ENCODE peak calls at places on chromosomes 11 and 22, in four cellular contexts. One of them, this sample, is unnamed.

GRCh38 chr22:21445437-21446127 is 21.6 kb upstream of the TMEM191C start:
- DNase-seq in astrocyte: no peak
- DNase-seq in IMR-90: no peak
- DNase-seq in Peyer's patch: no peak
- DNase-seq in this sample: no peak

GRCh38 chr11:83813296-83813695 is 527.1 kb upstream of the CCDC90B start:
- DNase-seq in astrocyte: no peak
- DNase-seq in IMR-90: peak; percentile 4
- DNase-seq in Peyer's patch: no peak
- DNase-seq in this sample: no peak

GRCh38 chr22:36021649-36022048 is 7.0 kb downstream of the RBFOX2 start:
- DNase-seq in astrocyte: no peak
- DNase-seq in IMR-90: no peak
- DNase-seq in Peyer's patch: no peak
- DNase-seq in this sample: no peak

GRCh38 chr11:111765984-111766833 is at the start of gene PPP2R1B:
- DNase-seq in astrocyte: peak; percentile 52
- DNase-seq in IMR-90: peak; percentile 44
- DNase-seq in Peyer's patch: peak; percentile 94
- DNase-seq in this sample: peak; percentile 38

GRCh38 chr11:32469791-32470190 is 34.5 kb upstream of the WT1 start:
- DNase-seq in astrocyte: no peak
- DNase-seq in IMR-90: no peak
- DNase-seq in Peyer's patch: no peak
- DNase-seq in this sample: no peak

GRCh38 chr11:67674442-67674871 is at the start of gene ALDH3B2:
- DNase-seq in astrocyte: no peak
- DNase-seq in IMR-90: no peak
- DNase-seq in Peyer's patch: no peak
- DNase-seq in this sample: peak; percentile 2

GRCh38 chr11:86211619-86212018 is 32.9 kb upstream of the EED start:
- DNase-seq in astrocyte: no peak
- DNase-seq in IMR-90: no peak
- DNase-seq in Peyer's patch: no peak
- DNase-seq in this sample: no peak

GRCh38 chr11:10651579-10652361 is 41.8 kb downstream of the IRAG1 start:
- DNase-seq in astrocyte: no peak
- DNase-seq in IMR-90: no peak
- DNase-seq in Peyer's patch: no peak
- DNase-seq in this sample: no peak

GRCh38 chr11:64770120-64770519 is 8.2 kb downstream of the SF1 start:
- DNase-seq in astrocyte: no peak
- DNase-seq in IMR-90: no peak
- DNase-seq in Peyer's patch: no peak
- DNase-seq in this sample: no peak

GRCh38 chr11:95922536-95923440 is 1.1 kb downstream of the MTMR2 start:
- DNase-seq in astrocyte: no peak
- DNase-seq in IMR-90: no peak
- DNase-seq in Peyer's patch: no peak
- DNase-seq in this sample: no peak

GRCh38 chr22:37403267-37403960 is 23.9 kb downstream of the ELFN2 start:
- DNase-seq in astrocyte: no peak
- DNase-seq in IMR-90: no peak
- DNase-seq in Peyer's patch: no peak
- DNase-seq in this sample: no peak

GRCh38 chr11:20066013-20066782 is 94.1 kb downstream of the DBX1 start:
- DNase-seq in astrocyte: no peak
- DNase-seq in IMR-90: no peak
- DNase-seq in Peyer's patch: no peak
- DNase-seq in this sample: no peak

GRCh38 chr11:9187616-9188015 is 77.5 kb downstream of the DENND5A start:
- DNase-seq in astrocyte: no peak
- DNase-seq in IMR-90: no peak
- DNase-seq in Peyer's patch: no peak
- DNase-seq in this sample: no peak

GRCh38 chr11:68545796-68546195 is 85.2 kb downstream of the PPP6R3 start:
- DNase-seq in astrocyte: no peak
- DNase-seq in IMR-90: no peak
- DNase-seq in Peyer's patch: no peak
- DNase-seq in this sample: no peak

GRCh38 chr11:7882860-7883259 is 48.2 kb downstream of the OR10A6 start:
- DNase-seq in astrocyte: no peak
- DNase-seq in IMR-90: peak; percentile 60
- DNase-seq in Peyer's patch: no peak
- DNase-seq in this sample: no peak

GRCh38 chr22:28958611-28959010 is 75.2 kb downstream of the ZNRF3 start:
- DNase-seq in astrocyte: peak; percentile 34
- DNase-seq in IMR-90: peak; percentile 52
- DNase-seq in Peyer's patch: no peak
- DNase-seq in this sample: no peak

GRCh38 chr11:70521475-70522260 is 123.3 kb downstream of the CTTN start:
- DNase-seq in astrocyte: no peak
- DNase-seq in IMR-90: no peak
- DNase-seq in Peyer's patch: peak; percentile 25
- DNase-seq in this sample: no peak

GRCh38 chr11:30526558-30526957 is 59.6 kb downstream of the MPPED2 start:
- DNase-seq in astrocyte: no peak
- DNase-seq in IMR-90: no peak
- DNase-seq in Peyer's patch: no peak
- DNase-seq in this sample: no peak

GRCh38 chr11:8204596-8204995 is 35.8 kb upstream of the RIC3 start:
- DNase-seq in astrocyte: no peak
- DNase-seq in IMR-90: no peak
- DNase-seq in Peyer's patch: no peak
- DNase-seq in this sample: no peak

GRCh38 chr11:132430352-132431091 is 1060.1 kb downstream of the NTM start:
- DNase-seq in astrocyte: peak; percentile 37
- DNase-seq in IMR-90: no peak
- DNase-seq in Peyer's patch: no peak
- DNase-seq in this sample: no peak

GRCh38 chr11:8342821-8343681 is 79.4 kb upstream of the LMO1 start:
- DNase-seq in astrocyte: no peak
- DNase-seq in IMR-90: no peak
- DNase-seq in Peyer's patch: no peak
- DNase-seq in this sample: no peak

GRCh38 chr11:65873280-65874156 is 918 bp upstream of the EFEMP2 start:
- DNase-seq in astrocyte: peak; percentile 70
- DNase-seq in IMR-90: peak; percentile 90
- DNase-seq in Peyer's patch: peak; percentile 97
- DNase-seq in this sample: no peak

GRCh38 chr11:69014084-69014935 is 1.3 kb upstream of the MRGPRF start:
- DNase-seq in astrocyte: no peak
- DNase-seq in IMR-90: peak; percentile 82
- DNase-seq in Peyer's patch: no peak
- DNase-seq in this sample: no peak

GRCh38 chr11:72750086-72750485 is 2.1 kb downstream of the ARAP1 start:
- DNase-seq in astrocyte: no peak
- DNase-seq in IMR-90: no peak
- DNase-seq in Peyer's patch: no peak
- DNase-seq in this sample: no peak

GRCh38 chr11:105046898-105047579 is 1.9 kb upstream of the CARD16 start:
- DNase-seq in astrocyte: peak; percentile 99
- DNase-seq in IMR-90: peak; percentile 100
- DNase-seq in Peyer's patch: no peak
- DNase-seq in this sample: peak; percentile 88

DNA sequence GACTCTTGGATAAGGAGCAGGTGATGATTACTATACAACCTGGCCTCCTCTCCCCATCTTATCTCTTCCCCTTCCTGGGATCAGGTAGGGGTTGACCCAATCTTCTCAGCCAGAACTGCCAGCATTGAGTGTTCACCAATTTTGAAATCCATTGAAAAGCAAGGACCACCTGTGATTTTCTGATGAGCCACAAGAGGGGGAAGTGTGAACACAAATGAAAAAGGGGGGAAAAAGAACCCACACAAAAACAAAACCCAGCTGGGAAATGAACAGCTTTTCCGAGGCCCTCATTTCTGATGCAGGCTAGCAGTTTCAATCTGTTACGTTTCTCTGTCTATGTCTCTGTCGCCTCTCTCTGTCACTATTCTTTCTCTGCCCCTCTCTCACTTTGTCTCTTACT is 161.9 kb downstream of the INSC start:
- DNase-seq in astrocyte: no peak
- DNase-seq in IMR-90: peak; percentile 4
- DNase-seq in Peyer's patch: no peak
- DNase-seq in this sample: no peak
- TF ChIP-seq CTCF in astrocyte: peak; percentile 26
- TF ChIP-seq CTCF in IMR-90: peak; percentile 36
- TF ChIP-seq CTCF in Peyer's patch: no peak
- TF ChIP-seq CTCF in this sample: peak; percentile 40

GRCh38 chr22:27839261-27839660 is 37.7 kb upstream of the MN1 start:
- DNase-seq in astrocyte: no peak
- DNase-seq in IMR-90: no peak
- DNase-seq in Peyer's patch: no peak
- DNase-seq in this sample: no peak
- H3K4me3 ChIP-seq in astrocyte: no peak overlapping the region
- H3K4me3 ChIP-seq in IMR-90: no peak overlapping the region
- H3K4me3 ChIP-seq in Peyer's patch: no peak overlapping the region
- H3K4me3 ChIP-seq in this sample: no peak overlapping the region

GRCh38 chr11:1283906-1284305 is 25.5 kb downstream of the TOLLIP start:
- DNase-seq in astrocyte: no peak
- DNase-seq in IMR-90: no peak
- DNase-seq in Peyer's patch: no peak
- DNase-seq in this sample: no peak
- H3K36me3 ChIP-seq in astrocyte: peaks cover 9% of the 10 kb centered on the region
- H3K36me3 ChIP-seq in IMR-90: peaks cover 62% of the 10 kb centered on the region
- H3K36me3 ChIP-seq in Peyer's patch: no peaks in the 10 kb centered on the region
- H3K36me3 ChIP-seq in this sample: peaks cover 1% of the 10 kb centered on the region

DNA sequence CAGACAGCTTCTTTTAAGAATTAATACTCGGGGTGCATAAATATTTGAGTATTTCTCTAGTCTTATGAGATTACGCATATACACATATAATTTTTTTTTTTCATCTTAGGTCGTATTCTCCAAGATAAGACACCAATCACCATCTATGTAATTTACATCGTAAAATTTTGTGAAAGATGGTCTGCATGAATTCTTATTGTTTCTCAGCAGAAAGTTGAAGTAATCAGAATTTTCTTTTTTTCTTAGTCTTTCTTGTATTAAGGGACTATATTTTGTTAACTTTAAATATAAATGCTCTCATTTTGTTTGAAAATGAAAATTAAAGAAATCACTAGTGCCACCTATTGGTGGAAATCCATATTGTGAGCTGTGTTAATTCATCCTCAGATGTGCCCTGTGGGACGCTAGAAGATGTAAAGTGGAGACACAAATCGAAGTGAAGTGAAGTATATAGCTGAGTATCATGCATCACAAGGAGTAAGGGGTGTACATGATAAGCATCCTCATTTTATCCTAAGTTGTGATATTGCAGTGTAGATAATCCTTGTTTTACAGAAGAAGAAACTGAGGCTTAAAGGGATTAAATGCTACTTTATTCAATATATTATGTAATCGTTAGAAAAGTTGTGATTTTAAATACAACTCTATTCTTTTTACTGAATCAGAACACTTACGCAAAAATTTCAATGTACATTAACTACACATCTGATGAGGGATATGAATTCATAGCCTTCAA is 2084.3 kb downstream of the LRRC4C start:
- DNase-seq in astrocyte: no peak
- DNase-seq in IMR-90: peak; percentile 2
- DNase-seq in Peyer's patch: no peak
- DNase-seq in this sample: no peak
- TF ChIP-seq CTCF in astrocyte: peak; percentile 50
- TF ChIP-seq CTCF in IMR-90: peak; percentile 27
- TF ChIP-seq CTCF in Peyer's patch: peak; percentile 53
- TF ChIP-seq CTCF in this sample: peak; percentile 58

DNA sequence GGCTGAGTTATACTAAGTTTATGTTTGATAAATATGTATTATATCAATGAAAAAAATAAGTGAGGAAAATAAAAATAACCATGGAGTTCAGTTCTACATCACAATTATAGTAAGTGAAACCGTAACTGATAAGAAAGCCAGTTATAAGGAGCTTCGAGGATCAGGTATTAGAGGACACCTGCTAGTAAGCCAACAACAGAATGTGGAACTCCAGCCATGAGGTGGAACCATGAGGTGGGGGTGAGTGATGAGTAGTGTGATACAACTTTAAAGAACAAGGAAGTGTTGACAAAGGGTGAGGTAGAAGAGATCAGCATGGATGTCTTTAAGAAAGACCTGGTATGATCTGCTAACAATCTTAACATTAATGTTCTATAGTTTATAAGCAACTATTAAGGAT is 452.9 kb downstream of the GUCY1A2 start:
- DNase-seq in astrocyte: no peak
- DNase-seq in IMR-90: no peak
- DNase-seq in Peyer's patch: no peak
- DNase-seq in this sample: no peak
- H3K4me3 ChIP-seq in astrocyte: no peak overlapping the region
- H3K4me3 ChIP-seq in IMR-90: no peak overlapping the region
- H3K4me3 ChIP-seq in Peyer's patch: no peak overlapping the region
- H3K4me3 ChIP-seq in this sample: no peak overlapping the region

DNA sequence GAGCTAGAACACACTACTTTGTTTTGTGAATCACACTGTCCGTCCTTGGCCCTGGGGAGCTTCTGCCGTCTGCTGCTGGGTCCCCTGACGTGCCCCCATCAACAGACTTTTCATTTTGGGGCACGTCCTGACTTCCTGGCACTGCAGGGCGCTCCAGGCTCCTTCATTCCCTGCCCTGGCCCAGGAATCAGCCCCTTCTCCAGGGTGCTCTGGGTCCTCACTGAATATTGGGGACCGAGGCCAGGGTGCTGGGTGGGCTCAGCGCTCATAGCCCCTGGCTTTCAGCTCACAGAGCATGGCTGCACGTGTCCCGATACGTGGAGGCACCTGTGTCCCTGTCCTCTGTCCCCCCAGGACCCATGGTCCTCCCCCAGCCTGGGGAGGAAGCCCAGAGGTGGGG is 22.3 kb downstream of the TSPAN4 start:
- DNase-seq in astrocyte: no peak
- DNase-seq in IMR-90: no peak
- DNase-seq in Peyer's patch: no peak
- DNase-seq in this sample: no peak
- H3K36me3 ChIP-seq in astrocyte: no peaks in the 10 kb centered on the region
- H3K36me3 ChIP-seq in IMR-90: peaks cover 34% of the 10 kb centered on the region
- H3K36me3 ChIP-seq in Peyer's patch: no peaks in the 10 kb centered on the region
- H3K36me3 ChIP-seq in this sample: no peaks in the 10 kb centered on the region

GRCh38 chr11:122360875-122361274 is 244.9 kb upstream of the BLID start:
- DNase-seq in astrocyte: no peak
- DNase-seq in IMR-90: no peak
- DNase-seq in Peyer's patch: no peak
- DNase-seq in this sample: no peak
- TF ChIP-seq CTCF in astrocyte: no peak
- TF ChIP-seq CTCF in IMR-90: peak; percentile 7
- TF ChIP-seq CTCF in Peyer's patch: no peak
- TF ChIP-seq CTCF in this sample: no peak

DNA sequence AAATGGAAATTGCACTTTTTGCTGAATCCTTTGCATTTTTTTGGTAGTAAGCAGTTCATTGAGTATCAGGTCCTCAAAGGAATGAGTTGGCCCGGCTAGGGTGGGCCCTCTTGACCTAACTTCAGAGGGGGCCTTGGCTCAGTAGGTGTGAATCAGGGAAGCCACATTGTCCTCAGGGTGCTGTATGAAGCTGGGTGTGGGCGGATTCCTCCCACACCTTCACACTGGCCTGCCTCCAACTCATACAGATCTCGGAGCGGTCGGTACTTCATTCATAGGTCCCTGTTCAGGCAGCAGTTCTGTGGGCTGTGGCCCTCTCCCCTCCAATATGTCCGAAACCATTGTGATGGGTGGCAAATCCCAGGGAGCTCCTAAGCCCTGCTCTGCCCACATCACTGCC is 47.4 kb upstream of the OR4B1 start:
- DNase-seq in astrocyte: no peak
- DNase-seq in IMR-90: no peak
- DNase-seq in Peyer's patch: no peak
- DNase-seq in this sample: no peak
- H3K4me3 ChIP-seq in astrocyte: no peak overlapping the region
- H3K4me3 ChIP-seq in IMR-90: no peak overlapping the region
- H3K4me3 ChIP-seq in Peyer's patch: no peak overlapping the region
- H3K4me3 ChIP-seq in this sample: no peak overlapping the region

This sample was measured in kidney epithelial cell.